ENCODE peak calls at places on chromosomes 16 and 17, in seven cellular contexts. One of them, this sample, is unnamed.

GRCh38 chr16:58020628-58021521 is 4.7 kb upstream of the MMP15 start:
- DNase-seq in stimulated activated CD4-positive, alpha-beta T cell treated with anti-CD3 and anti-CD28 coated beads, TNF-alpha, amount 100 ng/mL, for 24 hours: peak
- DNase-seq in progenitor cell of endocrine pancreas: peak
- DNase-seq in neural progenitor cell: peak
- DNase-seq in SW480: no peak
- DNase-seq in cardiac fibroblast: peak
- DNase-seq in CD8-positive, alpha-beta memory T cell: peak
- DNase-seq in this sample: peak

GRCh38 chr17:39675390-39676082 is 7.3 kb downstream of the PNMT start:
- DNase-seq in SW480: no peak
- DNase-seq in cardiac fibroblast: no peak
- DNase-seq in stimulated activated CD4-positive, alpha-beta T cell treated with anti-CD3 and anti-CD28 coated beads, TNF-alpha, amount 100 ng/mL, for 24 hours: no peak
- DNase-seq in progenitor cell of endocrine pancreas: no peak
- DNase-seq in CD8-positive, alpha-beta memory T cell: no peak
- DNase-seq in neural progenitor cell: no peak
- DNase-seq in this sample: no peak

GRCh38 chr17:19566176-19566575 is 32.5 kb downstream of the SLC47A1 start:
- DNase-seq in CD8-positive, alpha-beta memory T cell: no peak
- DNase-seq in progenitor cell of endocrine pancreas: no peak
- DNase-seq in stimulated activated CD4-positive, alpha-beta T cell treated with anti-CD3 and anti-CD28 coated beads, TNF-alpha, amount 100 ng/mL, for 24 hours: no peak
- DNase-seq in SW480: no peak
- DNase-seq in cardiac fibroblast: no peak
- DNase-seq in neural progenitor cell: no peak
- DNase-seq in this sample: no peak

GRCh38 chr16:4850211-4850610 is 2.9 kb downstream of the UBN1 start:
- DNase-seq in neural progenitor cell: no peak
- DNase-seq in progenitor cell of endocrine pancreas: no peak
- DNase-seq in stimulated activated CD4-positive, alpha-beta T cell treated with anti-CD3 and anti-CD28 coated beads, TNF-alpha, amount 100 ng/mL, for 24 hours: no peak
- DNase-seq in CD8-positive, alpha-beta memory T cell: no peak
- DNase-seq in SW480: no peak
- DNase-seq in cardiac fibroblast: no peak
- DNase-seq in this sample: peak

GRCh38 chr16:10751291-10751697 is 7.7 kb downstream of the NUBP1 start:
- DNase-seq in SW480: no peak
- DNase-seq in neural progenitor cell: peak
- DNase-seq in CD8-positive, alpha-beta memory T cell: no peak
- DNase-seq in cardiac fibroblast: no peak
- DNase-seq in progenitor cell of endocrine pancreas: no peak
- DNase-seq in stimulated activated CD4-positive, alpha-beta T cell treated with anti-CD3 and anti-CD28 coated beads, TNF-alpha, amount 100 ng/mL, for 24 hours: no peak
- DNase-seq in this sample: no peak

GRCh38 chr17:37138726-37139125 is 190.0 kb downstream of the AATF start:
- DNase-seq in stimulated activated CD4-positive, alpha-beta T cell treated with anti-CD3 and anti-CD28 coated beads, TNF-alpha, amount 100 ng/mL, for 24 hours: no peak
- DNase-seq in CD8-positive, alpha-beta memory T cell: no peak
- DNase-seq in cardiac fibroblast: no peak
- DNase-seq in neural progenitor cell: no peak
- DNase-seq in SW480: no peak
- DNase-seq in progenitor cell of endocrine pancreas: no peak
- DNase-seq in this sample: no peak

GRCh38 chr16:22161999-22162657 is at the start of gene SDR42E2:
- DNase-seq in stimulated activated CD4-positive, alpha-beta T cell treated with anti-CD3 and anti-CD28 coated beads, TNF-alpha, amount 100 ng/mL, for 24 hours: no peak
- DNase-seq in neural progenitor cell: peak
- DNase-seq in progenitor cell of endocrine pancreas: peak
- DNase-seq in CD8-positive, alpha-beta memory T cell: peak
- DNase-seq in SW480: peak
- DNase-seq in cardiac fibroblast: no peak
- DNase-seq in this sample: peak

GRCh38 chr16:23914935-23915549 is 79.3 kb downstream of the PRKCB start:
- DNase-seq in neural progenitor cell: no peak
- DNase-seq in stimulated activated CD4-positive, alpha-beta T cell treated with anti-CD3 and anti-CD28 coated beads, TNF-alpha, amount 100 ng/mL, for 24 hours: no peak
- DNase-seq in cardiac fibroblast: no peak
- DNase-seq in SW480: no peak
- DNase-seq in CD8-positive, alpha-beta memory T cell: no peak
- DNase-seq in progenitor cell of endocrine pancreas: no peak
- DNase-seq in this sample: no peak

GRCh38 chr17:66949501-66949900 is 15.0 kb upstream of the CACNG4 start:
- DNase-seq in stimulated activated CD4-positive, alpha-beta T cell treated with anti-CD3 and anti-CD28 coated beads, TNF-alpha, amount 100 ng/mL, for 24 hours: no peak
- DNase-seq in cardiac fibroblast: peak
- DNase-seq in SW480: no peak
- DNase-seq in CD8-positive, alpha-beta memory T cell: no peak
- DNase-seq in neural progenitor cell: no peak
- DNase-seq in progenitor cell of endocrine pancreas: no peak
- DNase-seq in this sample: no peak

GRCh38 chr17:3768786-3769185 is 32.2 kb downstream of the ITGAE start:
- DNase-seq in stimulated activated CD4-positive, alpha-beta T cell treated with anti-CD3 and anti-CD28 coated beads, TNF-alpha, amount 100 ng/mL, for 24 hours: no peak
- DNase-seq in CD8-positive, alpha-beta memory T cell: no peak
- DNase-seq in SW480: no peak
- DNase-seq in progenitor cell of endocrine pancreas: no peak
- DNase-seq in cardiac fibroblast: no peak
- DNase-seq in neural progenitor cell: no peak
- DNase-seq in this sample: no peak

GRCh38 chr17:80213651-80213975 is 6.5 kb downstream of the SGSH start:
- DNase-seq in progenitor cell of endocrine pancreas: no peak
- DNase-seq in cardiac fibroblast: no peak
- DNase-seq in neural progenitor cell: no peak
- DNase-seq in CD8-positive, alpha-beta memory T cell: no peak
- DNase-seq in stimulated activated CD4-positive, alpha-beta T cell treated with anti-CD3 and anti-CD28 coated beads, TNF-alpha, amount 100 ng/mL, for 24 hours: no peak
- DNase-seq in SW480: no peak
- DNase-seq in this sample: no peak

GRCh38 chr16:86834451-86835035 is 256.2 kb downstream of the FOXL1 start:
- DNase-seq in progenitor cell of endocrine pancreas: no peak
- DNase-seq in CD8-positive, alpha-beta memory T cell: no peak
- DNase-seq in cardiac fibroblast: peak
- DNase-seq in neural progenitor cell: peak
- DNase-seq in SW480: no peak
- DNase-seq in stimulated activated CD4-positive, alpha-beta T cell treated with anti-CD3 and anti-CD28 coated beads, TNF-alpha, amount 100 ng/mL, for 24 hours: no peak
- DNase-seq in this sample: peak

GRCh38 chr17:38569701-38570512 is 35.8 kb downstream of the SRCIN1 start:
- DNase-seq in neural progenitor cell: no peak
- DNase-seq in CD8-positive, alpha-beta memory T cell: no peak
- DNase-seq in progenitor cell of endocrine pancreas: no peak
- DNase-seq in cardiac fibroblast: no peak
- DNase-seq in SW480: no peak
- DNase-seq in stimulated activated CD4-positive, alpha-beta T cell treated with anti-CD3 and anti-CD28 coated beads, TNF-alpha, amount 100 ng/mL, for 24 hours: no peak
- DNase-seq in this sample: no peak

GRCh38 chr17:79626156-79626890 is 15.5 kb upstream of the RBFOX3 start:
- DNase-seq in stimulated activated CD4-positive, alpha-beta T cell treated with anti-CD3 and anti-CD28 coated beads, TNF-alpha, amount 100 ng/mL, for 24 hours: no peak
- DNase-seq in SW480: no peak
- DNase-seq in CD8-positive, alpha-beta memory T cell: no peak
- DNase-seq in cardiac fibroblast: no peak
- DNase-seq in neural progenitor cell: no peak
- DNase-seq in progenitor cell of endocrine pancreas: no peak
- DNase-seq in this sample: no peak

GRCh38 chr16:88063201-88063773 is 112.1 kb downstream of the BANP start:
- DNase-seq in CD8-positive, alpha-beta memory T cell: no peak
- DNase-seq in progenitor cell of endocrine pancreas: no peak
- DNase-seq in stimulated activated CD4-positive, alpha-beta T cell treated with anti-CD3 and anti-CD28 coated beads, TNF-alpha, amount 100 ng/mL, for 24 hours: no peak
- DNase-seq in SW480: no peak
- DNase-seq in neural progenitor cell: no peak
- DNase-seq in cardiac fibroblast: peak
- DNase-seq in this sample: no peak

GRCh38 chr17:27861979-27862378 is 31.2 kb downstream of the LYRM9 start:
- DNase-seq in stimulated activated CD4-positive, alpha-beta T cell treated with anti-CD3 and anti-CD28 coated beads, TNF-alpha, amount 100 ng/mL, for 24 hours: no peak
- DNase-seq in neural progenitor cell: no peak
- DNase-seq in progenitor cell of endocrine pancreas: no peak
- DNase-seq in cardiac fibroblast: no peak
- DNase-seq in SW480: peak
- DNase-seq in CD8-positive, alpha-beta memory T cell: no peak
- DNase-seq in this sample: no peak

GRCh38 chr16:29674188-29674587 is 4.8 kb upstream of the QPRT start:
- DNase-seq in neural progenitor cell: no peak
- DNase-seq in stimulated activated CD4-positive, alpha-beta T cell treated with anti-CD3 and anti-CD28 coated beads, TNF-alpha, amount 100 ng/mL, for 24 hours: no peak
- DNase-seq in CD8-positive, alpha-beta memory T cell: no peak
- DNase-seq in cardiac fibroblast: peak
- DNase-seq in SW480: no peak
- DNase-seq in progenitor cell of endocrine pancreas: no peak
- DNase-seq in this sample: no peak

GRCh38 chr16:9787717-9788116 is 394.5 kb downstream of the GRIN2A start:
- DNase-seq in SW480: peak
- DNase-seq in progenitor cell of endocrine pancreas: no peak
- DNase-seq in neural progenitor cell: no peak
- DNase-seq in cardiac fibroblast: no peak
- DNase-seq in stimulated activated CD4-positive, alpha-beta T cell treated with anti-CD3 and anti-CD28 coated beads, TNF-alpha, amount 100 ng/mL, for 24 hours: no peak
- DNase-seq in CD8-positive, alpha-beta memory T cell: no peak
- DNase-seq in this sample: peak

GRCh38 chr17:79505199-79505598 is 105.7 kb downstream of the RBFOX3 start:
- DNase-seq in cardiac fibroblast: no peak
- DNase-seq in SW480: no peak
- DNase-seq in stimulated activated CD4-positive, alpha-beta T cell treated with anti-CD3 and anti-CD28 coated beads, TNF-alpha, amount 100 ng/mL, for 24 hours: no peak
- DNase-seq in progenitor cell of endocrine pancreas: no peak
- DNase-seq in CD8-positive, alpha-beta memory T cell: no peak
- DNase-seq in neural progenitor cell: no peak
- DNase-seq in this sample: no peak

GRCh38 chr17:66417300-66417719 is 114.9 kb downstream of the PRKCA start:
- DNase-seq in neural progenitor cell: no peak
- DNase-seq in SW480: peak
- DNase-seq in CD8-positive, alpha-beta memory T cell: no peak
- DNase-seq in stimulated activated CD4-positive, alpha-beta T cell treated with anti-CD3 and anti-CD28 coated beads, TNF-alpha, amount 100 ng/mL, for 24 hours: no peak
- DNase-seq in progenitor cell of endocrine pancreas: no peak
- DNase-seq in cardiac fibroblast: no peak
- DNase-seq in this sample: peak

GRCh38 chr17:70168979-70169706 is at the start of gene KCNJ2:
- DNase-seq in SW480: peak
- DNase-seq in CD8-positive, alpha-beta memory T cell: no peak
- DNase-seq in cardiac fibroblast: peak
- DNase-seq in stimulated activated CD4-positive, alpha-beta T cell treated with anti-CD3 and anti-CD28 coated beads, TNF-alpha, amount 100 ng/mL, for 24 hours: no peak
- DNase-seq in progenitor cell of endocrine pancreas: peak
- DNase-seq in neural progenitor cell: peak
- DNase-seq in this sample: peak

This sample was measured in ELF-1.